ENCODE peak calls at places on chromosomes 16 and 17, in seven cellular contexts. I, L, M, O, G, V and H are unnamed samples.

GRCh38 chr16:30741461-30741914 is 6.7 kb upstream of the PHKG2 start:
- DNase-seq in G (no peak), O (no peak), L (peak), V (peak), I (no peak), M (no peak), H (no peak)

GRCh38 chr17:83196973-83197880 is 117.8 kb downstream of the METRNL start:
- DNase-seq in I (peak), M (no peak), G (no peak), V (no peak), L (peak), O (no peak), H (no peak)

GRCh38 chr17:66944365-66945203 is 19.9 kb upstream of the CACNG4 start:
- DNase-seq in V (no peak), G (no peak), M (no peak), O (no peak), I (no peak), L (peak), H (no peak)

GRCh38 chr16:67431077-67431804 is at the start of gene HSD11B2:
- DNase-seq in G (peak), M (peak), O (peak), L (peak), I (no peak), V (no peak), H (no peak)

GRCh38 chr16:49615606-49616005 is 240.3 kb downstream of the ZNF423 start:
- DNase-seq in I (no peak), M (no peak), O (peak), G (no peak), V (no peak), L (no peak), H (no peak)

GRCh38 chr17:4148611-4149308 is 5.8 kb downstream of the CYB5D2 start:
- DNase-seq in I (no peak), G (no peak), L (no peak), O (no peak), V (no peak), M (no peak), H (no peak)

GRCh38 chr16:82368041-82368440 is 198.0 kb upstream of the MPHOSPH6 start:
- DNase-seq in V (no peak), G (peak), M (no peak), O (no peak), I (no peak), L (peak), H (peak)

GRCh38 chr17:44979426-44980273 is 11.5 kb upstream of the C1QL1 start:
- DNase-seq in V (no peak), G (peak), L (no peak), O (no peak), I (no peak), M (no peak), H (no peak)

GRCh38 chr17:46942441-46943217 is 19.7 kb downstream of the GOSR2 start:
- DNase-seq in G (peak), L (peak), O (peak), M (peak), V (no peak), I (no peak), H (peak)

GRCh38 chr17:6558932-6559752 is 2.8 kb upstream of the PITPNM3 start:
- DNase-seq in M (no peak), G (no peak), L (peak), O (no peak), I (no peak), V (no peak), H (no peak)

GRCh38 chr16:54277845-54278703 is 8.5 kb downstream of the IRX3 start:
- DNase-seq in L (no peak), G (no peak), V (no peak), O (no peak), I (no peak), M (no peak), H (no peak)

GRCh38 chr16:54059319-54059718 is 227.3 kb downstream of the IRX3 start:
- DNase-seq in V (no peak), M (no peak), G (no peak), O (no peak), I (no peak), L (no peak), H (no peak)

GRCh38 chr17:83089322-83090156 is 10.1 kb downstream of the METRNL start:
- DNase-seq in O (no peak), I (no peak), G (no peak), V (no peak), L (no peak), M (no peak), H (no peak)

GRCh38 chr16:74713876-74714275 is 13.2 kb upstream of the MLKL start:
- DNase-seq in L (no peak), G (no peak), I (no peak), M (no peak), V (no peak), O (no peak), H (no peak)

GRCh38 chr17:16923904-16924700 is 47.8 kb downstream of the TNFRSF13B start:
- DNase-seq in M (no peak), G (peak), L (no peak), V (no peak), I (no peak), O (no peak), H (no peak)

GRCh38 chr16:73813523-73813922 is 483.1 kb upstream of the PSMD7 start:
- DNase-seq in M (no peak), O (no peak), G (no peak), L (no peak), I (no peak), V (no peak), H (no peak)

GRCh38 chr16:81758376-81758775 is 20.7 kb upstream of the PLCG2 start:
- DNase-seq in L (peak), M (no peak), O (no peak), I (no peak), V (no peak), G (no peak), H (no peak)

GRCh38 chr17:65433157-65433556 is 128.3 kb downstream of the AXIN2 start:
- DNase-seq in G (no peak), M (no peak), V (no peak), O (no peak), L (no peak), I (no peak), H (no peak)

GRCh38 chr16:9184354-9184690 is 92.9 kb downstream of the HAPSTR1 start:
- DNase-seq in L (no peak), I (no peak), O (no peak), V (no peak), G (no peak), M (no peak), H (no peak)

GRCh38 chr16:381788-382717 is at the start of gene PGAP6:
- DNase-seq in L (peak), V (no peak), O (peak), G (peak), I (no peak), M (peak), H (peak)

GRCh38 chr16:82755570-82756282 is 129.0 kb downstream of the CDH13 start:
- DNase-seq in L (peak), M (no peak), I (no peak), G (no peak), V (no peak), O (no peak), H (no peak)

GRCh38 chr16:57728336-57729181 is 7.0 kb upstream of the KATNB1 start:
- DNase-seq in I (no peak), V (no peak), L (no peak), G (no peak), O (no peak), M (no peak), H (no peak)

GRCh38 chr16:47037746-47038458 is 64.4 kb upstream of the DNAJA2 start:
- DNase-seq in M (peak), V (no peak), I (peak), O (peak), L (peak), G (peak), H (peak)

GRCh38 chr17:82458130-82458884 is at the start of gene NARF:
- DNase-seq in G (peak), L (peak), O (peak), V (peak), M (peak), I (peak), H (peak)

GRCh38 chr17:33389506-33390141 is 96.5 kb upstream of the ASIC2 start:
- DNase-seq in L (peak), M (no peak), I (no peak), G (no peak), O (no peak), V (no peak), H (no peak)

GRCh38 chr17:58084317-58084981 is 1.2 kb downstream of the DYNLL2 start:
- DNase-seq in M (peak), V (no peak), L (peak), O (peak), G (no peak), I (no peak), H (peak)

GRCh38 chr17:42937712-42938596 is 26.3 kb downstream of the AARSD1 start:
- DNase-seq in G (peak), I (no peak), L (peak), O (peak), M (peak), V (peak), H (peak)

GRCh38 chr17:47955497-47956461 is 1.9 kb downstream of the PRR15L start:
- DNase-seq in V (no peak), O (no peak), G (no peak), L (no peak), I (no peak), M (no peak), H (no peak)

GRCh38 chr17:47950448-47950847 is 7.2 kb downstream of the PRR15L start:
- DNase-seq in M (no peak), G (no peak), O (no peak), I (no peak), L (no peak), V (no peak), H (no peak)

GRCh38 chr17:47956818-47957590 is 679 bp downstream of the PRR15L start:
- DNase-seq in L (no peak), O (no peak), I (no peak), V (no peak), G (no peak), M (no peak), H (no peak)

GRCh38 chr17:47952181-47953021 is 5.3 kb downstream of the PRR15L start:
- DNase-seq in L (no peak), M (no peak), I (no peak), G (no peak), O (no peak), V (no peak), H (no peak)

DNA sequence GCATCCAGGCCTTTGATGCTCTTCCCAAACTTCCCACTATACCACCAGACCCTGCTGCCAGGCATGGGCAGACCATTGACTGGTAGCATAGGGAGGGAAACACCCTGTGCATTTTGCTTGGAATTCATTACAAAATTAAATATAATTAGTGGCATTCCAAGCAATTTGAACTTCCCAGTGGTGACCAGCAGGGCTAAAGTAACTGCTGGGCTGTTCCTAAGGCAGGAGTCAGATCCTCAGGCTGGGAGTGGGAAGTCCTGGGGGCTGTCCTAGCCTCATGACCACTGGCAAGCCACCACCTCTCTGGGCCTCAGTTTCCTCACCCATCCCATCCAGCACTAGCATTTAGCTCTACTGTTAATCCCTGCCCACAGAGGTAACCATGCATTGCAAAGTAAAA is 3.7 kb downstream of the PRR15L start:
- DNase-seq in I (no peak), V (no peak), L (no peak), M (no peak), G (no peak), O (no peak), H (no peak)
- TF ChIP-seq CTCF in I (no peak), V (no peak), L (no peak), M (no peak), G (no peak), O (no peak), H (no peak)

DNA sequence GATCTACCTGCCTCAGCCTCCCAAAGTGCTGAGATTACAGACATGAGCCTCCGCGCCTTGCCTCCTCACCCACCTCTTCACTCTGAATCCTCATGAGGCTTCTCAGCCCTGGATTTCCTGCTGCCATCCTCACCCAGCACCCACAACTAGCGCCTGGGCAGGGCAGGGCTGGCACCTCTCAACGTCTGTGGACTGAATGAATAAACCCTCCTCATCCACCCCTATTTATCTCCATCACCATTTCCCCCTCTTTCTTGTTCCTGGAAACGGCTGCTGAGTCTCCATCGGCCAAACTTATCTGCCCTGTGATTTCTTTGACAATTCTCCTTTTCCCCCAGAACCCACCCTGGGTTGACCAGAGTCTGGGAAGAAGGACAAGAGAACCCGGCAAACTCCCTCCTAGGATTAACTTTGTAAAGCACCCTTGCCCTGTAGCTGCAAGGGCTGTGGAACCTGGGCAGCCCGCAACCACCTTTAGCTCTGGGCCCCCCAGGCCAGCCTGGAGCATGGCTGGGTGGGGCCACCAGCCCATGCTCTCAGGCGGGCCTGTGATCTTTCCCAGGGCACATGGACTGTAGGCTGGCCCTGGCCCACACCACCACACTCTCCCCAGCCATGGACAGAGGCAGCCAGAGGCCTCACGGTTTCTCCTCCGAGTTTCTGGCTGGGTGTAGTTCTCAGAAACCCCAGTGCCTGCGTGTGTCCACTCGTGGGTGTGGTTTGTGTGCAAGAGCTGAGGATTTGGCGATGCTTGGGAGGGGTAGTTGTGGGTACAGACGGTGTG is 2.4 kb downstream of the SPN start:
- DNase-seq in O (no peak), L (no peak), M (no peak), V (no peak), I (no peak), G (no peak), H (no peak)
- H3K4me3 ChIP-seq in O (no peak), L (no peak), M (no peak), V (no peak), I (peak), G (peak), H (peak)

GRCh38 chr16:11721781-11722467 is 20.7 kb downstream of the TXNDC11 start:
- DNase-seq in G (no peak), V (no peak), M (no peak), O (no peak), I (no peak), L (no peak), H (no peak)
- TF ChIP-seq CTCF in G (no peak), V (no peak), M (no peak), O (no peak), I (no peak), L (no peak), H (no peak)

DNA sequence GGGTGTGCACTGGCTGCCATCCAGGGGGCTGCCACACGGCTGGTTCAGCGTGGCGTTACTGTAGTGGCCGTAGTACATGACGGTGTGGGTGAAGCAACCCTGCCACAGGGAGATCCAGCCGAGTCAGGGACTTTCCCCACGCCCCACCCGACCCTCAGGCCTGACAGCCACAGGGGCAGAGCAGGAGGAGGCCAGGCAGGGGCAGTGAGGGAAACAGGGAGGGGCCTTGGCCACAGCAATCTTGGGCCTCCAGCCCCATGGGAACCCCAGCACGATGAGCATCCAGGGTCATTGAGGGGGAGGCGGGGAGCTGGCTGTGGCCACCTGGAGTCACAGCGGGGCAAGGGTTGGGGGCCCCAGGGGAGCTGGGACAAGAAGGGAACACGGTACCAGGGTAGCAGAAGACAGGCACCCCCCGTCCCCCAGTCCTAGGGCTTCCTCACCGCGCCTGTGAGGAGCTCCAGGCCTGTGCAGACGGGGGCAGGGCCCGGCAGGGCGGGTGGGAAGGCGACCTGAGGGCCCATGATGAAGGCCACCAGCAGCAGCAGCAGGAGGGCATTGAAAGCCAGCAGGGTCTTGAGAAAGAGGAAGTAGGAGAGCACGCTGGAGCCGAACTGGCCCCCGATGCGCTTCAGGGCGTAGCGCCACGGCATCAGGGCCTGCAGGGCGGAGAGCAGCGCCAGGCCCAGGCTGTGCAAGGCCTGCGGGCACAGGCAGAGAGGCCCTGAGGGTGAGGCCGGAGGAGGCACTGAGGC is 4.3 kb downstream of the TMC6 start:
- DNase-seq in M (no peak), L (no peak), I (no peak), O (no peak), V (no peak), G (no peak), H (peak)
- H3K4me3 ChIP-seq in M (no peak), L (no peak), I (no peak), O (no peak), V (no peak), G (peak), H (peak)

DNA sequence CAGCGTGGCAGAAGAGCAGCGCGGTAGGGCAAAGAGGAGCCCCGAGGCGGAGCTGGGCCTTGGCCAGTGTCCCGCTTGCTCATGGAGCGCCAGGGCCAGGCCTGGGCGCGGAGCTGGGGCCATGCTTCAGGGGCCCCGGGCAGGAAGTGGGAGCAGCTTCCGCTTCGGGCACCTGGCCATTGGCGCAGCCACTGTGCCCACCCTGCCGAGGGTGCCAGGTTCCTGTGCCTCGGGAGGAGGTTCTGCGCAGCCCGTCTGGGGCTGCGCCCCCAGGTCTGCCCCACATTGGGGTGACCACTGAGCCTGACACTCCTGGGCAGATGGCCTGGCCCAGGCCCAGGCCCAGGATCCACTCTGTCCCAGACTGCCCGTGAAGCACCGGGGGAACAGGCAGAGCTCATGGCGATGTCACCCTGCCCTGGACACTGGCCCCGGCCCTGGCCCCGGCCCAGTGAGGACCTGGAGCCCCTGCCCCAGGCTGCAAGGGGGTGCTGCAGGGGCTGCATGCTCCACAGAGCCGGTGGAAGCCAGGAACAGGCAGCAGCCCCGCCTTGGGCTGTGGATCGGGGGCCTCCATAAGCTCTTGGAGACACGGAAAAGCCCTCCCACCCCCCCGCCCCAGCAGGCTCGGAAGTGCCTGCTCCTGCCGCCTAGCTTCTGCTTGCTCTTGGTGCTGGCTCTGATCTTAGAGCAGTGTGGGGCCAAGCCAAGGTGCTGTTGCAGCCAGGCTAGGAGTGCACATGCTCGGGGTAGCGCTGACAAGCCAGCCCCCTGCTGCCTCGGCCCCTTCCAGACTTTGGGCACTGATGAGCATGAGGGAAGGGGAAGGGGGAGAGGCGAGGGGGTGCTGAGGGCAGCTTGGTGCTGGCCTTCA is 35.9 kb upstream of the FOXJ1 start:
- DNase-seq in M (no peak), O (no peak), I (no peak), V (no peak), L (no peak), G (no peak), H (no peak)
- TF ChIP-seq CTCF in M (no peak), O (no peak), I (no peak), V (no peak), L (no peak), G (no peak), H (no peak)

DNA sequence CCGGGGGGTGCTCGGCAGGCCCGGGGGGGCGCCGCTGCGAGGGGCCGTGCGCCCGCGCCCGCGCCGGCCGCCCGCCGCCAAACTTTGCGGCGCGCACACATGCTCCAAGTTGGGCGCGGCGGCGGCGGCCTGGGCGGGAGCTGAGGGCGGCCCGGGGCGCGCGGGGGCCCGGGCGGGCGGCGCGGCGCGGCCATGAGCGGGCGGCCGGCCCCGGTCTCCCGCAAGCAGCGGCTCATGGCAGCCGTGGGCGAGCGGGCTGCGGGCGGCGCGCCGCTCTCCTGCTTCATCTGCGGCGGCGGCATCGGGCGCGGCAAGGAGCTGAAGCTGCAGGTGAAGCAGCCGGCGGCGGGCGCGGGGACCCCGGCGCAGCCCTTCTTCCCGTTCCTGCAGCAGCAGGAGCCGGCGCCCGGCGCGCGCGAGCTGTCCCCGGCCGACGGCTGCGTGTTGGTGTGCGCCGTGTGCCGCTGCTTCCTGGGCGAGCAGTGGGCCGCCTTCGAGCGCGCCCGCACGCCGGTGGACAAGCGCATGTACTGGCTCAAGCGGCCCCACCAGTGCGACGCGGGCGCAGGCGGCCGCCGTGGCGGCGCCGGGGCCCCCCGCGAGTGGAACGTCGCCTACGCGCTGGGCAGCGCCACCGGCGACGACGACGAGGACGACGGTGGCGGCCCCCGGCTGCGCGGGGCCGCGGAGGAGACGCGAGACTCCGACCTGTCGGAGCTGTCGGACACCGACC is 57.2 kb upstream of the CIBAR2 start:
- DNase-seq in V (no peak), M (no peak), L (peak), O (no peak), G (no peak), I (no peak), H (no peak)
- H3K4me3 ChIP-seq in V (peak), M (no peak), L (no peak), O (peak), G (peak), I (peak), H (no peak)

DNA sequence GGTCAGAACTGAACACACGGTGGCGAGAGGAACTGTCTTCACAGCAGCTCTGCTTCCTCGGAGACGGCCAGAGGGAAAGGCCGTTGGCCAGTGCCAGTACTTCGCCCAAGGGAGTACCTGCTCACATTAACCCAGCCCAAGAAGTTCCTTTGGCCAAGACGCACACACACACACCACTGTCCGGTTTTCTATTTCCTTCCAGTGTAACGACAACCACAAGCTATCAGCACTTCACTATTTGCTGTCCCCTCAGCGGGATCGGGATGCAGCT is 735 bp upstream of the GGNBP2 start:
- DNase-seq in I (no peak), G (no peak), V (no peak), M (peak), L (no peak), O (peak), H (peak)
- TF ChIP-seq CTCF in I (no peak), G (no peak), V (peak), M (peak), L (peak), O (no peak), H (peak)